ENCODE peak calls at places on chromosomes 16 and 17, in five cellular contexts. L is neuronal stem cell, R is H1, J is H9, D is trophoblast cell. E is an unnamed sample.

GRCh38 chr16:65098916-65099315 is 22.9 kb downstream of the CDH11 start:
- DNase-seq in J (no peak), D (no peak), R (no peak), L (no peak), E (no peak)

GRCh38 chr16:4297480-4297879 is 18.4 kb upstream of the GLIS2 start:
- DNase-seq in D (no peak), J (no peak), R (no peak), L (no peak), E (no peak)

GRCh38 chr17:17140590-17140980 is 65.5 kb downstream of the PLD6 start:
- DNase-seq in L (no peak), R (no peak), D (no peak), J (no peak), E (peak; percentile 75)

GRCh38 chr16:3171855-3172593 is 16.0 kb upstream of the OR1F1 start:
- DNase-seq in L (no peak), D (no peak), R (peak; percentile 96), J (peak; percentile 87), E (peak; percentile 45)

GRCh38 chr17:6209829-6210228 is 139.7 kb downstream of the WSCD1 start:
- DNase-seq in J (no peak), R (no peak), D (peak; percentile 73), L (no peak), E (no peak)

GRCh38 chr17:64418506-64419339 is 28.1 kb upstream of the PECAM1 start:
- DNase-seq in D (peak; percentile 39), R (peak; percentile 55), J (no peak), L (peak; percentile 51), E (peak; percentile 79)

GRCh38 chr17:15083225-15083624 is 181.9 kb downstream of the PMP22 start:
- DNase-seq in J (no peak), L (no peak), D (no peak), R (no peak), E (peak; percentile 2)

GRCh38 chr17:76659928-76660614 is 16.5 kb upstream of the ST6GALNAC1 start:
- DNase-seq in J (no peak), L (no peak), R (no peak), D (peak; percentile 88), E (peak; percentile 69)

GRCh38 chr17:51398128-51398525 is 137.8 kb downstream of the UTP18 start:
- DNase-seq in D (no peak), R (no peak), L (no peak), J (no peak), E (no peak)

GRCh38 chr17:14513835-14514234 is 213.0 kb downstream of the HS3ST3B1 start:
- DNase-seq in D (no peak), L (no peak), R (no peak), J (peak; percentile 58), E (no peak)

GRCh38 chr16:64206877-64207276 is 915.0 kb downstream of the CDH11 start:
- DNase-seq in L (no peak), R (no peak), J (no peak), D (no peak), E (no peak)

GRCh38 chr17:9890124-9890523 is 14.9 kb downstream of the RCVRN start:
- DNase-seq in R (peak; percentile 89), L (peak; percentile 31), J (peak; percentile 95), D (no peak), E (no peak)

GRCh38 chr17:44768505-44769142 is 9.8 kb downstream of the ADAM11 start:
- DNase-seq in L (no peak), J (no peak), D (no peak), R (no peak), E (no peak)

GRCh38 chr17:17125136-17126084 is 80.7 kb downstream of the PLD6 start:
- DNase-seq in J (no peak), D (no peak), L (no peak), R (no peak), E (no peak)

GRCh38 chr17:75032896-75033294 is 13.9 kb downstream of the ATP5PD start:
- DNase-seq in R (no peak), L (no peak), J (no peak), D (no peak), E (no peak)

GRCh38 chr16:82753821-82754220 is 127.1 kb downstream of the CDH13 start:
- DNase-seq in J (no peak), R (no peak), D (no peak), L (no peak), E (no peak)

GRCh38 chr17:78608804-78609186 is 31.6 kb upstream of the DNAH17 start:
- DNase-seq in L (no peak), D (no peak), J (no peak), R (no peak), E (no peak)

GRCh38 chr17:56481654-56482053 is 111.8 kb upstream of the NOG start:
- DNase-seq in L (no peak), J (no peak), R (no peak), D (no peak), E (no peak)

GRCh38 chr16:54932737-54933254 is 2.1 kb downstream of the IRX5 start:
- DNase-seq in D (no peak), J (peak; percentile 58), L (peak; percentile 21), R (peak; percentile 73), E (no peak)

GRCh38 chr17:43334744-43335400 is 63.9 kb upstream of the ARL4D start:
- DNase-seq in R (no peak), L (no peak), J (no peak), D (no peak), E (no peak)

GRCh38 chr16:50613281-50613991 is 65.2 kb downstream of the NKD1 start:
- DNase-seq in R (no peak), L (no peak), J (no peak), D (no peak), E (peak; percentile 26)

GRCh38 chr16:57781741-57782606 is 20.3 kb downstream of the KIFC3 start:
- DNase-seq in L (no peak), J (no peak), D (no peak), R (no peak), E (peak; percentile 48)

GRCh38 chr16:57938936-57939871 is 31.7 kb downstream of the CNGB1 start:
- DNase-seq in R (no peak), J (no peak), D (no peak), L (no peak), E (no peak)

GRCh38 chr17:66542183-66542966 is 240.0 kb downstream of the PRKCA start:
- DNase-seq in J (no peak), R (no peak), L (no peak), D (no peak), E (peak; percentile 78)

GRCh38 chr16:49980166-49980565 is 44.9 kb upstream of the CNEP1R1 start:
- DNase-seq in D (peak; percentile 33), L (no peak), J (no peak), R (no peak), E (no peak)

GRCh38 chr16:86485746-86486145 is 24.6 kb upstream of the FOXF1 start:
- DNase-seq in D (no peak), L (no peak), R (no peak), J (no peak), E (no peak)

GRCh38 chr16:23269248-23270091 is 32.6 kb upstream of the SCNN1B start:
- DNase-seq in J (no peak), R (no peak), D (no peak), L (no peak), E (no peak)

GRCh38 chr17:1231456-1231855 is 38.8 kb upstream of the BHLHA9 start:
- DNase-seq in J (no peak), D (no peak), R (no peak), L (no peak), E (no peak)

GRCh38 chr16:50274771-50275415 is 8.5 kb downstream of the ADCY7 start:
- DNase-seq in J (no peak), D (no peak), L (no peak), R (no peak), E (no peak)

DNA sequence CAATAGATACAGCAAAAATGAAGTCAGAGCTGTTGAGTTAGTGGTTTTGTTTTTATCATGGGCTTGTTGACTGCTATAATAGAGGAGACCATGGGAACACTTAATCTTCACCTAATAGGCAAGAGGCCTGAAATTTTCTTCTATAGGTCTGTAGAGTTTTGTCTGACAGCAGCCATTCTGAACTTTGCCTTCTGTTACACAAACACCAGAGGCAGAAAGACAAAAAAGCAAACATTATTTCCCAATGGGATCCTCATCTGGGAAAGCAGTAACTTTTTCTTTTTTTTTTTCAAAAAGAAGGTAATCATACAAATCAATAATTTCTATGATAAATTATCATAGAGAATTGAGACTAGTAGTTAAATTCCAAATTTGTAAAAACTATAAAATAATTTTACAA is 494.1 kb downstream of the TOX3 start:
- DNase-seq in J (no peak), R (no peak), D (no peak), L (no peak), E (no peak)
- H2BK12ac ChIP-seq in J (no peak overlapping the region), R (no peak overlapping the region), D (no peak overlapping the region), L (no peak overlapping the region), E (no peak overlapping the region)

GRCh38 chr16:11793840-11794239 is 3.2 kb downstream of the ZC3H7A start:
- DNase-seq in J (no peak), L (no peak), D (no peak), R (no peak), E (no peak)

GRCh38 chr16:11795887-11796226 is 1.2 kb downstream of the ZC3H7A start:
- DNase-seq in L (no peak), J (no peak), D (no peak), R (no peak), E (no peak)

GRCh38 chr16:11794991-11795886 is 1.8 kb downstream of the ZC3H7A start:
- DNase-seq in J (no peak), L (no peak), R (no peak), D (peak; percentile 42), E (no peak)

GRCh38 chr16:11792404-11793260 is 4.4 kb downstream of the ZC3H7A start:
- DNase-seq in L (no peak), J (no peak), R (no peak), D (no peak), E (no peak)

GRCh38 chr16:11794447-11794846 is 2.6 kb downstream of the ZC3H7A start:
- DNase-seq in L (no peak), R (no peak), J (no peak), D (no peak), E (no peak)
- H3K23ac ChIP-seq in L (no peak overlapping the region), R (no peak overlapping the region), J (no peak overlapping the region), D (no peak overlapping the region), E (no peak overlapping the region)

DNA sequence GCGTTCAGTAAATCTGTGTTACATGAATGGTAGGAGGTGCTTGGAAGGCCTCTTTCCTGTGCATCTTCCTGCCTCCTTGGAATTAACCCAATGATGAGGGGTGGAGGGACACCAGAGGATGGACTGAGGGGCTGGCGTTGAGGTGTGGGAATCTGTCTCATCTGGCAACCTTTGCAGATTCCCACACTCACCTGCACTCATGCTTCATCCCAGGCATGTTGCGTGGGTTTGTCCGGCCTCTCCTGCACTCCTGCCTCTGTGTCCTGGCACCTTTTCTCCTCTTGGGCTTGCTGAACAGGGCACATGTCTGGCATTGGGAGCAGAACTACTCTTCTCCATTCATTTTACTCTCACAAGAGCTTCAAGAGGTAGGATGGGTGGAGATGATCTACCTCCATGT is 3.1 kb upstream of the IGFBP4 start:
- DNase-seq in D (no peak), J (no peak), R (no peak), L (no peak), E (no peak)
- H2BK12ac ChIP-seq in D (no peak overlapping the region), J (no peak overlapping the region), R (no peak overlapping the region), L (peak overlapping the region; percentile 33), E (no peak overlapping the region)

GRCh38 chr16:11253009-11253994 is 2.7 kb downstream of the SOCS1 start:
- DNase-seq in R (no peak), J (no peak), D (no peak), L (no peak), E (peak; percentile 60)
- H3K23ac ChIP-seq in R (no peak overlapping the region), J (no peak overlapping the region), D (no peak overlapping the region), L (peak overlapping the region; percentile 20), E (no peak overlapping the region)

GRCh38 chr16:69598045-69598444 is 32.3 kb downstream of the NFAT5 start:
- DNase-seq in L (no peak), J (no peak), R (no peak), D (no peak), E (no peak)
- H2BK12ac ChIP-seq in L (no peak overlapping the region), J (no peak overlapping the region), R (no peak overlapping the region), D (no peak overlapping the region), E (no peak overlapping the region)